ENCODE peak calls at places on chromosomes 4 and X, in four cellular contexts. H, C, R and M are unnamed samples.

GRCh38 chr4:99645638-99646037 is 12.0 kb downstream of the C4orf54 start:
- DNase-seq in R (no peak), H (no peak), C (no peak), M (no peak)

GRCh38 chrX:29581223-29581622 is 634.1 kb upstream of the MAGEB2 start:
- DNase-seq in H (no peak), C (no peak), R (no peak), M (no peak)

GRCh38 chrX:44344687-44345086 is 1.2 kb upstream of the EFHC2 start:
- DNase-seq in H (no peak), R (no peak), C (no peak), M (no peak)

GRCh38 chr4:142846105-142846728 is at the start of gene INPP4B:
- DNase-seq in H (peak), R (peak), C (peak), M (peak)

GRCh38 chrX:45774961-45775360 is 574.3 kb upstream of the DIPK2B start:
- DNase-seq in H (no peak), C (peak), R (no peak), M (peak)

GRCh38 chr4:2537011-2537830 is 774 bp downstream of the FAM193A start:
- DNase-seq in H (peak), C (peak), R (peak), M (peak)

GRCh38 chr4:314296-314903 is 9.1 kb upstream of the ZNF732 start:
- DNase-seq in C (no peak), H (no peak), R (no peak), M (no peak)

GRCh38 chr4:98801259-98801725 is 127.6 kb downstream of the EIF4E start:
- DNase-seq in C (no peak), H (no peak), R (no peak), M (no peak)

GRCh38 chr4:168019019-168019651 is 73.2 kb upstream of the ANXA10 start:
- DNase-seq in C (peak), R (no peak), H (no peak), M (no peak)

GRCh38 chr4:182756161-182756690 is 161.0 kb downstream of the DCTD start:
- DNase-seq in C (no peak), H (no peak), R (no peak), M (no peak)

GRCh38 chr4:182754895-182755294 is 162.3 kb downstream of the DCTD start:
- DNase-seq in H (no peak), R (no peak), C (no peak), M (no peak)

GRCh38 chr4:182764137-182764536 is 153.0 kb downstream of the DCTD start:
- DNase-seq in H (no peak), C (peak), R (no peak), M (no peak)

GRCh38 chr4:182760644-182761043 is 156.5 kb downstream of the DCTD start:
- DNase-seq in C (no peak), R (no peak), H (no peak), M (no peak)

GRCh38 chr4:182758288-182758687 is 158.9 kb downstream of the DCTD start:
- DNase-seq in C (no peak), H (no peak), R (no peak), M (no peak)
- H3K4me3 ChIP-seq in C (no peak), H (no peak), R (peak), M (no peak)

DNA sequence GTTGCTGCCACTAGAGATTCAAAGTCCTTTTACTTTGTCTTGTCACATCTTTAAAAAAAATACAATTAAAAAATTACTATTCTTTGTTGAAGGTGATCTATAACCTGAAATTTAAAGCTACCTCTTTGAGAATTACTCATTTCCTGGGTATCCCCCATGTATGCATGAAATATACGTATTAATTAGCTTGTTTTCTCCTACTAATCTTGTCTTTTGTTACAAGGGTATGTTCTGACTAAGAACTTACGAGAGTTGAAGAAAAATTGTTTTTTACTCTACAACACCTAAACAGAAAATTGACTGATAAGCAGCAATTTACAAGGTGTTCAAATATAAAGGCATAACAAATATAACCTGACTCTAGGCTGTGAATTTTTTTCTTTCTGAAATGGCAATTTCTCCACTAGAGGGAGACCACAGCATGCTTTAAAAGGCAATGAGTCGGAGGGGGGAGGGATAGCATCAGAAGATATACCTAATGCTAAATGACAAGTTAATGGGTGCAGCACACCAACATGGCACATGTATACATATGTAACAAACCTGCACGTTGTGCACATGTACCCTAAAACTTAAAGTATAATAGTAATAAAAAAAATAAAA is 249.6 kb downstream of the OPHN1 start:
- DNase-seq in R (no peak), H (no peak), C (peak), M (peak)
- TF ChIP-seq CTCF in R (no peak), H (peak), C (peak), M (peak)

DNA sequence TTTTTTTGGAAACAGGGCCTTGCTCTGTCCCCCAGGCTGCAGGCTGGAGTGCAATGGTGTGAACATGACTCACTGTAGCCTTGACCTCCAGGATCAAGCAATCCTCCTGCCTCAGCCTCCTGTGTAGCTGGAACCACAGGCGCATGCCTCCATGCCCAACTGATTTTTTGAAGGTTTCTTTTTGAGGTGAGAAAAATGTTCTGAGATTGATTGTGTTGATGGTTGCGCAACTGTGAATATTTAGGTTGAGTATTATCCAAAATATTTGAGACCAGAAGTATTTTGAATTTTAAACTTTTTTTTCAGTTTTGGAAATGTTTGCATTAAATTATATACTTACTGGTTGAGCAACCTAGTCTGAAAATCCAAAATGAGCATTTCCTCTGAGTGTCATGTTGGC is 2.6 kb upstream of the CCNI start:
- DNase-seq in C (no peak), H (no peak), R (no peak), M (no peak)
- H3K4me3 ChIP-seq in C (no peak), H (no peak), R (no peak), M (no peak)

DNA sequence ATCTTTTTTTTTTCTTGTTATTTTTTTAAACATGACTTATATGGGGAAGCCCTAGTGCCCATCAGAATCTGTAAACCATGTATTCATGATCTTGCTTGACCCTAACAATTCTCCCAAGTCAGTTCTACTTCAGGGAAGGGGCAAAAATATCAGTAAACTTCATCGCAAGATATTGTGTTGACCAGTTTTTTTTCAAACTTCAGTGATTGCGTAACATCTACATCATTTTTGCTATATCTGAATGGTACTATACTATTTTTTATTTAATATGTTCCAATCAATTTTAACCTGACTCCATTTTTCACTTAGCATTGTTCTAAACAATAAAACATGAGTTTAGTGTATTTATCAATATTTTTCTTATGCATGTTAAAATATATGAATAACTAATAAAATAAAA is 221.2 kb downstream of the NKX6-1 start:
- DNase-seq in H (no peak), C (no peak), R (no peak), M (no peak)
- TF ChIP-seq CTCF in H (no peak), C (no peak), R (no peak), M (no peak)

GRCh38 chr4:107989537-107990386 is at the start of gene HADH:
- DNase-seq in R (peak), H (peak), C (peak), M (peak)

GRCh38 chr4:107989162-107989536 is 540 bp upstream of the HADH start:
- DNase-seq in H (no peak), C (no peak), R (no peak), M (no peak)

GRCh38 chr4:107987916-107988762 is 1.6 kb upstream of the HADH start:
- DNase-seq in H (no peak), R (no peak), C (no peak), M (no peak)

GRCh38 chr4:107991945-107992625 is 2.4 kb downstream of the HADH start:
- DNase-seq in H (no peak), C (peak), R (no peak), M (peak)

DNA sequence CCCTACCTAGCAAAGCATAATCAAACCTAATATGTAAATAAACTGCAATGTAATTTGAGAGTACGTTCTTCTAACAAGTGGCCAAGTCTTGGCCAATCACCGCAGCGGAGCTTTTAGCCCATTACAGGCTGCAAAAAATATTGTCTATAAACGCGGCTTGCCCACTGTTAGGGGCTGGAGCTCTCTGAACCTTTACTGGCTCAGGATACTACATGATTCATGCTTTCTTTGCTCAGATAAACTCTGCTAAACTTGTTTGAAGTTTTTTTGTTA is 990 bp upstream of the HADH start:
- DNase-seq in H (no peak), C (no peak), R (no peak), M (no peak)
- H3K4me3 ChIP-seq in H (no peak), C (no peak), R (no peak), M (no peak)